ENCODE peak calls at places on chromosomes 13 and 19, in eight cellular contexts. One of them, this sample, is unnamed.

GRCh38 chr13:85194482-85194881 is 604.7 kb downstream of the SLITRK6 start:
- DNase-seq in bronchial epithelial cell: no peak
- DNase-seq in neuronal stem cell: no peak
- DNase-seq in CD8-positive, alpha-beta T cell: no peak
- DNase-seq in colonic mucosa: no peak
- DNase-seq in cardiac muscle cell: no peak
- DNase-seq in right atrium auricular region: no peak
- DNase-seq in breast epithelium: no peak
- DNase-seq in this sample: no peak

GRCh38 chr13:50543767-50544166 is 299.7 kb downstream of the DLEU7 start:
- DNase-seq in bronchial epithelial cell: peak
- DNase-seq in neuronal stem cell: no peak
- DNase-seq in CD8-positive, alpha-beta T cell: no peak
- DNase-seq in colonic mucosa: no peak
- DNase-seq in cardiac muscle cell: no peak
- DNase-seq in right atrium auricular region: no peak
- DNase-seq in breast epithelium: no peak
- DNase-seq in this sample: no peak

GRCh38 chr19:54403054-54403453 is 12.2 kb upstream of the TTYH1 start:
- DNase-seq in bronchial epithelial cell: no peak
- DNase-seq in neuronal stem cell: no peak
- DNase-seq in CD8-positive, alpha-beta T cell: no peak
- DNase-seq in colonic mucosa: no peak
- DNase-seq in cardiac muscle cell: no peak
- DNase-seq in right atrium auricular region: no peak
- DNase-seq in breast epithelium: no peak
- DNase-seq in this sample: no peak

GRCh38 chr19:29675120-29675649 is 9.9 kb downstream of the PLEKHF1 start:
- DNase-seq in bronchial epithelial cell: no peak
- DNase-seq in neuronal stem cell: no peak
- DNase-seq in CD8-positive, alpha-beta T cell: no peak
- DNase-seq in colonic mucosa: no peak
- DNase-seq in cardiac muscle cell: no peak
- DNase-seq in right atrium auricular region: no peak
- DNase-seq in breast epithelium: no peak
- DNase-seq in this sample: no peak

GRCh38 chr19:4577020-4577782 is 17.7 kb upstream of the SEMA6B start:
- DNase-seq in bronchial epithelial cell: no peak
- DNase-seq in neuronal stem cell: no peak
- DNase-seq in CD8-positive, alpha-beta T cell: no peak
- DNase-seq in colonic mucosa: no peak
- DNase-seq in cardiac muscle cell: no peak
- DNase-seq in right atrium auricular region: no peak
- DNase-seq in breast epithelium: no peak
- DNase-seq in this sample: no peak

GRCh38 chr13:70173236-70173959 is 65.1 kb upstream of the KLHL1 start:
- DNase-seq in bronchial epithelial cell: no peak
- DNase-seq in neuronal stem cell: no peak
- DNase-seq in CD8-positive, alpha-beta T cell: no peak
- DNase-seq in colonic mucosa: no peak
- DNase-seq in cardiac muscle cell: no peak
- DNase-seq in right atrium auricular region: no peak
- DNase-seq in breast epithelium: no peak
- DNase-seq in this sample: no peak

GRCh38 chr19:35703343-35703742 is 1.0 kb upstream of the ZBTB32 start:
- DNase-seq in bronchial epithelial cell: no peak
- DNase-seq in neuronal stem cell: no peak
- DNase-seq in CD8-positive, alpha-beta T cell: no peak
- DNase-seq in colonic mucosa: no peak
- DNase-seq in cardiac muscle cell: no peak
- DNase-seq in right atrium auricular region: no peak
- DNase-seq in breast epithelium: no peak
- DNase-seq in this sample: peak

GRCh38 chr13:113992276-113993005 is 18.6 kb upstream of the C13orf46 start:
- DNase-seq in bronchial epithelial cell: no peak
- DNase-seq in neuronal stem cell: no peak
- DNase-seq in CD8-positive, alpha-beta T cell: no peak
- DNase-seq in colonic mucosa: no peak
- DNase-seq in cardiac muscle cell: no peak
- DNase-seq in right atrium auricular region: no peak
- DNase-seq in breast epithelium: no peak
- DNase-seq in this sample: peak

GRCh38 chr19:33902802-33903488 is 106.3 kb downstream of the KCTD15 start:
- DNase-seq in bronchial epithelial cell: peak
- DNase-seq in neuronal stem cell: no peak
- DNase-seq in CD8-positive, alpha-beta T cell: no peak
- DNase-seq in colonic mucosa: peak
- DNase-seq in cardiac muscle cell: no peak
- DNase-seq in right atrium auricular region: no peak
- DNase-seq in breast epithelium: no peak
- DNase-seq in this sample: peak

GRCh38 chr19:4472174-4472974 is at the start of gene HDGFL2:
- DNase-seq in bronchial epithelial cell: no peak
- DNase-seq in neuronal stem cell: no peak
- DNase-seq in CD8-positive, alpha-beta T cell: no peak
- DNase-seq in colonic mucosa: no peak
- DNase-seq in cardiac muscle cell: no peak
- DNase-seq in right atrium auricular region: no peak
- DNase-seq in breast epithelium: no peak
- DNase-seq in this sample: no peak

GRCh38 chr13:98525452-98525851 is 51.5 kb downstream of the STK24 start:
- DNase-seq in bronchial epithelial cell: no peak
- DNase-seq in neuronal stem cell: no peak
- DNase-seq in CD8-positive, alpha-beta T cell: no peak
- DNase-seq in colonic mucosa: no peak
- DNase-seq in cardiac muscle cell: no peak
- DNase-seq in right atrium auricular region: no peak
- DNase-seq in breast epithelium: no peak
- DNase-seq in this sample: no peak

GRCh38 chr19:341386-342127 is 3.0 kb downstream of the MIER2 start:
- DNase-seq in bronchial epithelial cell: no peak
- DNase-seq in neuronal stem cell: no peak
- DNase-seq in CD8-positive, alpha-beta T cell: no peak
- DNase-seq in colonic mucosa: no peak
- DNase-seq in cardiac muscle cell: no peak
- DNase-seq in right atrium auricular region: no peak
- DNase-seq in breast epithelium: no peak
- DNase-seq in this sample: no peak

GRCh38 chr19:343451-343931 is 1.1 kb downstream of the MIER2 start:
- DNase-seq in bronchial epithelial cell: peak
- DNase-seq in neuronal stem cell: no peak
- DNase-seq in CD8-positive, alpha-beta T cell: no peak
- DNase-seq in colonic mucosa: no peak
- DNase-seq in cardiac muscle cell: no peak
- DNase-seq in right atrium auricular region: no peak
- DNase-seq in breast epithelium: no peak
- DNase-seq in this sample: no peak

GRCh38 chr19:342801-343421 is 1.7 kb downstream of the MIER2 start:
- DNase-seq in bronchial epithelial cell: peak
- DNase-seq in neuronal stem cell: no peak
- DNase-seq in CD8-positive, alpha-beta T cell: no peak
- DNase-seq in colonic mucosa: peak
- DNase-seq in cardiac muscle cell: no peak
- DNase-seq in right atrium auricular region: peak
- DNase-seq in breast epithelium: no peak
- DNase-seq in this sample: peak

GRCh38 chr19:340620-341385 is 3.8 kb downstream of the MIER2 start:
- DNase-seq in bronchial epithelial cell: no peak
- DNase-seq in neuronal stem cell: no peak
- DNase-seq in CD8-positive, alpha-beta T cell: no peak
- DNase-seq in colonic mucosa: no peak
- DNase-seq in cardiac muscle cell: no peak
- DNase-seq in right atrium auricular region: no peak
- DNase-seq in breast epithelium: no peak
- DNase-seq in this sample: no peak

DNA sequence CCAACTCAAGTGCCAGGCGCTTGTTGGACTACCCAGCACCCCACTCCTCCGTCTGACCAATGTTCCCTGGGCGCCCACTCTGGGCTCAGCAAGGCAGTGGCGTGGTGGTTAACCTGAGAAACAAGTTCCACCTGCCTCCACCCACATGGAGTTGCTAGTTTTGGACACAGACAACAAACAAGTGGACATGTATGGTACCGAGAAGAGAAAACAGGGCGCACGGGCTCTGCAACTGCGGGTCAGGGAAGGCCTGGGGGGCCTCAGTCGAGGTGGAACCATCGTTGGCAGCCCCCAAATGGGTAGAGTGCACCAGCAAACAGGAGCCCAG is 2.5 kb downstream of the MIER2 start:
- DNase-seq in bronchial epithelial cell: no peak
- DNase-seq in neuronal stem cell: no peak
- DNase-seq in CD8-positive, alpha-beta T cell: no peak
- DNase-seq in colonic mucosa: no peak
- DNase-seq in cardiac muscle cell: no peak
- DNase-seq in right atrium auricular region: no peak
- DNase-seq in breast epithelium: no peak
- DNase-seq in this sample: no peak
- H3K4me3 ChIP-seq in bronchial epithelial cell: no peak
- H3K4me3 ChIP-seq in neuronal stem cell: peak
- H3K4me3 ChIP-seq in CD8-positive, alpha-beta T cell: no peak
- H3K4me3 ChIP-seq in colonic mucosa: no peak
- H3K4me3 ChIP-seq in cardiac muscle cell: no peak
- H3K4me3 ChIP-seq in right atrium auricular region: no peak
- H3K4me3 ChIP-seq in breast epithelium: peak
- H3K4me3 ChIP-seq in this sample: no peak

GRCh38 chr19:17293605-17294004 is 9.6 kb downstream of the ABHD8 start:
- DNase-seq in bronchial epithelial cell: no peak
- DNase-seq in neuronal stem cell: no peak
- DNase-seq in CD8-positive, alpha-beta T cell: no peak
- DNase-seq in colonic mucosa: no peak
- DNase-seq in cardiac muscle cell: no peak
- DNase-seq in right atrium auricular region: no peak
- DNase-seq in breast epithelium: no peak
- DNase-seq in this sample: no peak
- H3K4me3 ChIP-seq in bronchial epithelial cell: no peak
- H3K4me3 ChIP-seq in neuronal stem cell: no peak
- H3K4me3 ChIP-seq in CD8-positive, alpha-beta T cell: no peak
- H3K4me3 ChIP-seq in colonic mucosa: no peak
- H3K4me3 ChIP-seq in cardiac muscle cell: no peak
- H3K4me3 ChIP-seq in right atrium auricular region: no peak
- H3K4me3 ChIP-seq in breast epithelium: no peak
- H3K4me3 ChIP-seq in this sample: no peak

DNA sequence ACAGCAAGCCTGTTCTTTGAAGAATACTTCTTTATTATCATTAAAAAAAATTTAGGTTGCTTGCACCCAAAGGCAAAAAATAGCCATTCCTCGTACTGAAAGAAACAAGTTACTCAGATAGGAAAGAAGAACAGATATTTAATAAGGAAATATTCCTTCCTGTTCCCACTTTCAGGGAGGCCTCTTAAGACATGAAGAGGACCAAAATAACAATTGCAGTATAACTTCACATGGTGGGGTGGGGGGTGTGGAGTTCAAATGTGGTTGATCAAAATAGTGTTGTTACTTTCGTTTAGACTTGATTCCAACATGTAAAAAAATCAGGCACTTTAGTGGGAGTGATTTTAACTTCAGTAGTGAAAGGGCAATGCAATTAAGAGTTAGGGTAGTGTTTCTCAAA is 3.6 kb downstream of the RGCC start:
- DNase-seq in bronchial epithelial cell: no peak
- DNase-seq in neuronal stem cell: no peak
- DNase-seq in CD8-positive, alpha-beta T cell: no peak
- DNase-seq in colonic mucosa: no peak
- DNase-seq in cardiac muscle cell: no peak
- DNase-seq in right atrium auricular region: no peak
- DNase-seq in breast epithelium: no peak
- DNase-seq in this sample: no peak
- H3K4me3 ChIP-seq in bronchial epithelial cell: no peak
- H3K4me3 ChIP-seq in neuronal stem cell: no peak
- H3K4me3 ChIP-seq in CD8-positive, alpha-beta T cell: peak
- H3K4me3 ChIP-seq in colonic mucosa: no peak
- H3K4me3 ChIP-seq in cardiac muscle cell: no peak
- H3K4me3 ChIP-seq in right atrium auricular region: no peak
- H3K4me3 ChIP-seq in breast epithelium: no peak
- H3K4me3 ChIP-seq in this sample: no peak

GRCh38 chr13:77429320-77430142 is 102.6 kb upstream of the MYCBP2 start:
- DNase-seq in bronchial epithelial cell: no peak
- DNase-seq in neuronal stem cell: no peak
- DNase-seq in CD8-positive, alpha-beta T cell: no peak
- DNase-seq in colonic mucosa: no peak
- DNase-seq in cardiac muscle cell: no peak
- DNase-seq in right atrium auricular region: no peak
- DNase-seq in breast epithelium: no peak
- DNase-seq in this sample: no peak
- H3K4me3 ChIP-seq in bronchial epithelial cell: no peak
- H3K4me3 ChIP-seq in neuronal stem cell: no peak
- H3K4me3 ChIP-seq in CD8-positive, alpha-beta T cell: no peak
- H3K4me3 ChIP-seq in colonic mucosa: no peak
- H3K4me3 ChIP-seq in cardiac muscle cell: no peak
- H3K4me3 ChIP-seq in right atrium auricular region: no peak
- H3K4me3 ChIP-seq in breast epithelium: no peak
- H3K4me3 ChIP-seq in this sample: no peak

GRCh38 chr19:56476093-56476492 is 1.1 kb downstream of the ZNF667 start:
- DNase-seq in bronchial epithelial cell: no peak
- DNase-seq in neuronal stem cell: no peak
- DNase-seq in CD8-positive, alpha-beta T cell: no peak
- DNase-seq in colonic mucosa: no peak
- DNase-seq in cardiac muscle cell: no peak
- DNase-seq in right atrium auricular region: no peak
- DNase-seq in breast epithelium: no peak
- DNase-seq in this sample: no peak

GRCh38 chr19:56476671-56477428 is at the start of gene ZNF667:
- DNase-seq in bronchial epithelial cell: peak
- DNase-seq in neuronal stem cell: peak
- DNase-seq in CD8-positive, alpha-beta T cell: peak
- DNase-seq in colonic mucosa: peak
- DNase-seq in cardiac muscle cell: peak
- DNase-seq in right atrium auricular region: no peak
- DNase-seq in breast epithelium: no peak
- DNase-seq in this sample: no peak

DNA sequence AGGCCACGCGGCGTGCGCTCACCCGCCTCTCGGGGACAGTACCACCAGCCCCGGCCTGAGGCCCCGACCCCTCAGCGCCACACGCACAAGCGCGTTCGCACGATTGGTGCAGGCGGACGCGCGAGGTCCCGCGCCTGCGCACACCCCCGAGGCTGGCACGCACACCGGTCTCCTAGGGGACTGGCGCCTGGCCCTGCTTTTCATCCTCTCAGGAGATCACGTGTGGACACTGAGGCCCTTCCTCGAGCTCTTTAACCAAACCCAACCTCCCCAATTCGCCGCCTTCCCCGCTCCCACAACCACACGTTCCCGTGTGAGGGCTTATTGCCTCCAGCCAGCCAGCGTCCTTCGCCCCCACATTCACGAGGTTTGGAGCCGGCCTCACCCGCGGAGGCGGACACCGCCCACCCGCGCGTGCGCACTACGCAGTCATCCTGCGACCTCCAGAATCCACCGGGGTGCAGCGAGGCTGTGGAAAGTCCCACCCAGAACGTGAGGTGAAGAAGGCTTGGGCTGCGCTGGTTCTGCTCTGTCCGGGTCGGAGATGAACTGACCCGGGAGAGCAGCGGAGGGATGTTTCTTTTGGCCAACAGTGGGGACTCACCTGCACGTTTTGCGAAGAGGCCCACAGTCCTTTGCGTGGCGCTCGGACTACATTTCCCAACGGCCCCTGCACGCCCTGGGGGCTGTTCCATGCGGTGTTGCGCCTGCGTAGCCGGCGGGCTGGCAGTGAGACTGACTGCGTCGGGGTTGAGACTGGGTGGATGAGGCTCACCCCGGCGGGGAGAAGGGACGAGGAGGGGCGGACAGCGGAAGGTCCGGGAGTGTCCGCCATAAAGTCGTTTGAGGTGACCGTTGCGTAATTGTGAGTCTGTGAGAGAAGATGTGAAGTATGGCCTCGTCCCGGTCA is 539 bp upstream of the ZNF667 start:
- DNase-seq in bronchial epithelial cell: peak
- DNase-seq in neuronal stem cell: peak
- DNase-seq in CD8-positive, alpha-beta T cell: peak
- DNase-seq in colonic mucosa: peak
- DNase-seq in cardiac muscle cell: peak
- DNase-seq in right atrium auricular region: peak
- DNase-seq in breast epithelium: peak
- DNase-seq in this sample: peak
- H3K4me3 ChIP-seq in bronchial epithelial cell: peak
- H3K4me3 ChIP-seq in neuronal stem cell: peak
- H3K4me3 ChIP-seq in CD8-positive, alpha-beta T cell: peak
- H3K4me3 ChIP-seq in colonic mucosa: peak
- H3K4me3 ChIP-seq in cardiac muscle cell: peak
- H3K4me3 ChIP-seq in right atrium auricular region: peak
- H3K4me3 ChIP-seq in breast epithelium: peak
- H3K4me3 ChIP-seq in this sample: peak